ENCODE peak calls at places on chromosomes 1 and 21, in eight cellular contexts. One of them, this sample, is unnamed.

GRCh38 chr1:172089768-172090510 is 248.6 kb downstream of the DNM3 start:
- DNase-seq in PC-3: peak
- DNase-seq in SHP77: no peak
- DNase-seq in NCI-H1092 treated with DMSO at 0.1 percent for 48 hours: peak
- DNase-seq in NCI-H345: no peak
- DNase-seq in GM12878: peak
- DNase-seq in nephron progenitor cell: peak
- DNase-seq in NCI-H446 treated with DMSO at 0.1 percent for 48 hours: no peak
- DNase-seq in this sample: no peak

GRCh38 chr1:76713535-76713934 is 153.7 kb upstream of the ST6GALNAC5 start:
- DNase-seq in PC-3: no peak
- DNase-seq in SHP77: no peak
- DNase-seq in NCI-H1092 treated with DMSO at 0.1 percent for 48 hours: no peak
- DNase-seq in NCI-H345: no peak
- DNase-seq in GM12878: peak
- DNase-seq in nephron progenitor cell: no peak
- DNase-seq in NCI-H446 treated with DMSO at 0.1 percent for 48 hours: no peak
- DNase-seq in this sample: no peak

GRCh38 chr1:17112496-17113236 is 6.6 kb downstream of the PADI2 start:
- DNase-seq in PC-3: no peak
- DNase-seq in SHP77: no peak
- DNase-seq in NCI-H1092 treated with DMSO at 0.1 percent for 48 hours: no peak
- DNase-seq in NCI-H345: no peak
- DNase-seq in GM12878: no peak
- DNase-seq in nephron progenitor cell: no peak
- DNase-seq in NCI-H446 treated with DMSO at 0.1 percent for 48 hours: no peak
- DNase-seq in this sample: no peak

GRCh38 chr1:197862671-197863070 is 39.8 kb upstream of the C1orf53 start:
- DNase-seq in PC-3: peak
- DNase-seq in SHP77: no peak
- DNase-seq in NCI-H1092 treated with DMSO at 0.1 percent for 48 hours: no peak
- DNase-seq in NCI-H345: no peak
- DNase-seq in GM12878: no peak
- DNase-seq in nephron progenitor cell: no peak
- DNase-seq in NCI-H446 treated with DMSO at 0.1 percent for 48 hours: no peak
- DNase-seq in this sample: no peak

GRCh38 chr1:203057831-203058673 is 27.8 kb downstream of the MYOG start:
- DNase-seq in PC-3: no peak
- DNase-seq in SHP77: no peak
- DNase-seq in NCI-H1092 treated with DMSO at 0.1 percent for 48 hours: no peak
- DNase-seq in NCI-H345: no peak
- DNase-seq in GM12878: no peak
- DNase-seq in nephron progenitor cell: no peak
- DNase-seq in NCI-H446 treated with DMSO at 0.1 percent for 48 hours: no peak
- DNase-seq in this sample: no peak

GRCh38 chr21:32599146-32599925 is 12.8 kb downstream of the CFAP298 start:
- DNase-seq in PC-3: no peak
- DNase-seq in SHP77: no peak
- DNase-seq in NCI-H1092 treated with DMSO at 0.1 percent for 48 hours: no peak
- DNase-seq in NCI-H345: peak
- DNase-seq in GM12878: no peak
- DNase-seq in nephron progenitor cell: no peak
- DNase-seq in NCI-H446 treated with DMSO at 0.1 percent for 48 hours: no peak
- DNase-seq in this sample: no peak

GRCh38 chr1:106746448-106747085 is 309.9 kb upstream of the PRMT6 start:
- DNase-seq in PC-3: no peak
- DNase-seq in SHP77: no peak
- DNase-seq in NCI-H1092 treated with DMSO at 0.1 percent for 48 hours: peak
- DNase-seq in NCI-H345: peak
- DNase-seq in GM12878: no peak
- DNase-seq in nephron progenitor cell: no peak
- DNase-seq in NCI-H446 treated with DMSO at 0.1 percent for 48 hours: no peak
- DNase-seq in this sample: peak

GRCh38 chr21:15250384-15250783 is 185.6 kb upstream of the NRIP1 start:
- DNase-seq in PC-3: peak
- DNase-seq in SHP77: no peak
- DNase-seq in NCI-H1092 treated with DMSO at 0.1 percent for 48 hours: no peak
- DNase-seq in NCI-H345: no peak
- DNase-seq in GM12878: no peak
- DNase-seq in nephron progenitor cell: no peak
- DNase-seq in NCI-H446 treated with DMSO at 0.1 percent for 48 hours: no peak
- DNase-seq in this sample: no peak

GRCh38 chr1:228668553-228669400 is 66.5 kb upstream of the RHOU start:
- DNase-seq in PC-3: no peak
- DNase-seq in SHP77: peak
- DNase-seq in NCI-H1092 treated with DMSO at 0.1 percent for 48 hours: peak
- DNase-seq in NCI-H345: no peak
- DNase-seq in GM12878: no peak
- DNase-seq in nephron progenitor cell: no peak
- DNase-seq in NCI-H446 treated with DMSO at 0.1 percent for 48 hours: no peak
- DNase-seq in this sample: no peak

GRCh38 chr1:58773406-58773840 is 10.4 kb downstream of the JUN start:
- DNase-seq in PC-3: peak
- DNase-seq in SHP77: peak
- DNase-seq in NCI-H1092 treated with DMSO at 0.1 percent for 48 hours: peak
- DNase-seq in NCI-H345: peak
- DNase-seq in GM12878: no peak
- DNase-seq in nephron progenitor cell: no peak
- DNase-seq in NCI-H446 treated with DMSO at 0.1 percent for 48 hours: no peak
- DNase-seq in this sample: no peak

GRCh38 chr21:41374867-41375533 is 13.2 kb downstream of the MX2 start:
- DNase-seq in PC-3: no peak
- DNase-seq in SHP77: no peak
- DNase-seq in NCI-H1092 treated with DMSO at 0.1 percent for 48 hours: no peak
- DNase-seq in NCI-H345: no peak
- DNase-seq in GM12878: no peak
- DNase-seq in nephron progenitor cell: no peak
- DNase-seq in NCI-H446 treated with DMSO at 0.1 percent for 48 hours: no peak
- DNase-seq in this sample: no peak

GRCh38 chr1:95232646-95233320 is 1.2 kb upstream of the RWDD3 start:
- DNase-seq in PC-3: peak
- DNase-seq in SHP77: no peak
- DNase-seq in NCI-H1092 treated with DMSO at 0.1 percent for 48 hours: no peak
- DNase-seq in NCI-H345: no peak
- DNase-seq in GM12878: no peak
- DNase-seq in nephron progenitor cell: no peak
- DNase-seq in NCI-H446 treated with DMSO at 0.1 percent for 48 hours: no peak
- DNase-seq in this sample: no peak

GRCh38 chr1:43890815-43891214 is 42.8 kb upstream of the ARTN start:
- DNase-seq in PC-3: peak
- DNase-seq in SHP77: no peak
- DNase-seq in NCI-H1092 treated with DMSO at 0.1 percent for 48 hours: no peak
- DNase-seq in NCI-H345: no peak
- DNase-seq in GM12878: no peak
- DNase-seq in nephron progenitor cell: no peak
- DNase-seq in NCI-H446 treated with DMSO at 0.1 percent for 48 hours: no peak
- DNase-seq in this sample: no peak

GRCh38 chr1:212595787-212596714 is 12.5 kb upstream of the ATF3 start:
- DNase-seq in PC-3: peak
- DNase-seq in SHP77: peak
- DNase-seq in NCI-H1092 treated with DMSO at 0.1 percent for 48 hours: no peak
- DNase-seq in NCI-H345: peak
- DNase-seq in GM12878: peak
- DNase-seq in nephron progenitor cell: no peak
- DNase-seq in NCI-H446 treated with DMSO at 0.1 percent for 48 hours: no peak
- DNase-seq in this sample: no peak

GRCh38 chr21:44720170-44720569 is 8.8 kb upstream of the TSPEAR start:
- DNase-seq in PC-3: no peak
- DNase-seq in SHP77: no peak
- DNase-seq in NCI-H1092 treated with DMSO at 0.1 percent for 48 hours: no peak
- DNase-seq in NCI-H345: no peak
- DNase-seq in GM12878: no peak
- DNase-seq in nephron progenitor cell: no peak
- DNase-seq in NCI-H446 treated with DMSO at 0.1 percent for 48 hours: no peak
- DNase-seq in this sample: no peak

GRCh38 chr1:192488058-192488457 is 87.5 kb upstream of the RGS1 start:
- DNase-seq in PC-3: peak
- DNase-seq in SHP77: no peak
- DNase-seq in NCI-H1092 treated with DMSO at 0.1 percent for 48 hours: no peak
- DNase-seq in NCI-H345: no peak
- DNase-seq in GM12878: no peak
- DNase-seq in nephron progenitor cell: no peak
- DNase-seq in NCI-H446 treated with DMSO at 0.1 percent for 48 hours: no peak
- DNase-seq in this sample: no peak

GRCh38 chr1:2927995-2928732 is 93.1 kb upstream of the ACTRT2 start:
- DNase-seq in PC-3: no peak
- DNase-seq in SHP77: no peak
- DNase-seq in NCI-H1092 treated with DMSO at 0.1 percent for 48 hours: no peak
- DNase-seq in NCI-H345: no peak
- DNase-seq in GM12878: no peak
- DNase-seq in nephron progenitor cell: no peak
- DNase-seq in NCI-H446 treated with DMSO at 0.1 percent for 48 hours: no peak
- DNase-seq in this sample: peak

GRCh38 chr1:159653201-159653600 is 61.2 kb downstream of the CRP start:
- DNase-seq in PC-3: no peak
- DNase-seq in SHP77: no peak
- DNase-seq in NCI-H1092 treated with DMSO at 0.1 percent for 48 hours: no peak
- DNase-seq in NCI-H345: no peak
- DNase-seq in GM12878: no peak
- DNase-seq in nephron progenitor cell: no peak
- DNase-seq in NCI-H446 treated with DMSO at 0.1 percent for 48 hours: no peak
- DNase-seq in this sample: no peak

GRCh38 chr21:28832013-28832714 is 160.5 kb downstream of the LTN1 start:
- DNase-seq in PC-3: peak
- DNase-seq in SHP77: no peak
- DNase-seq in NCI-H1092 treated with DMSO at 0.1 percent for 48 hours: no peak
- DNase-seq in NCI-H345: no peak
- DNase-seq in GM12878: no peak
- DNase-seq in nephron progenitor cell: no peak
- DNase-seq in NCI-H446 treated with DMSO at 0.1 percent for 48 hours: no peak
- DNase-seq in this sample: peak

GRCh38 chr1:89633745-89634625 is 1.1 kb downstream of the LRRC8C start:
- DNase-seq in PC-3: peak
- DNase-seq in SHP77: peak
- DNase-seq in NCI-H1092 treated with DMSO at 0.1 percent for 48 hours: peak
- DNase-seq in NCI-H345: peak
- DNase-seq in GM12878: no peak
- DNase-seq in nephron progenitor cell: peak
- DNase-seq in NCI-H446 treated with DMSO at 0.1 percent for 48 hours: no peak
- DNase-seq in this sample: peak

GRCh38 chr1:43506233-43506632 is 24.4 kb upstream of the PTPRF start:
- DNase-seq in PC-3: peak
- DNase-seq in SHP77: no peak
- DNase-seq in NCI-H1092 treated with DMSO at 0.1 percent for 48 hours: no peak
- DNase-seq in NCI-H345: peak
- DNase-seq in GM12878: no peak
- DNase-seq in nephron progenitor cell: no peak
- DNase-seq in NCI-H446 treated with DMSO at 0.1 percent for 48 hours: no peak
- DNase-seq in this sample: no peak

GRCh38 chr1:86846166-86846647 is 67.7 kb downstream of the SELENOF start:
- DNase-seq in PC-3: peak
- DNase-seq in SHP77: no peak
- DNase-seq in NCI-H1092 treated with DMSO at 0.1 percent for 48 hours: no peak
- DNase-seq in NCI-H345: no peak
- DNase-seq in GM12878: no peak
- DNase-seq in nephron progenitor cell: no peak
- DNase-seq in NCI-H446 treated with DMSO at 0.1 percent for 48 hours: no peak
- DNase-seq in this sample: no peak

GRCh38 chr1:205950280-205950679 is 7.0 kb upstream of the SLC26A9 start:
- DNase-seq in PC-3: peak
- DNase-seq in SHP77: no peak
- DNase-seq in NCI-H1092 treated with DMSO at 0.1 percent for 48 hours: no peak
- DNase-seq in NCI-H345: no peak
- DNase-seq in GM12878: no peak
- DNase-seq in nephron progenitor cell: no peak
- DNase-seq in NCI-H446 treated with DMSO at 0.1 percent for 48 hours: peak
- DNase-seq in this sample: peak

GRCh38 chr1:44926311-44926781 is 60.0 kb downstream of the EIF2B3 start:
- DNase-seq in PC-3: no peak
- DNase-seq in SHP77: no peak
- DNase-seq in NCI-H1092 treated with DMSO at 0.1 percent for 48 hours: no peak
- DNase-seq in NCI-H345: no peak
- DNase-seq in GM12878: no peak
- DNase-seq in nephron progenitor cell: no peak
- DNase-seq in NCI-H446 treated with DMSO at 0.1 percent for 48 hours: no peak
- DNase-seq in this sample: no peak

GRCh38 chr1:50930965-50931737 is 28.9 kb downstream of the FAF1 start:
- DNase-seq in PC-3: no peak
- DNase-seq in SHP77: no peak
- DNase-seq in NCI-H1092 treated with DMSO at 0.1 percent for 48 hours: no peak
- DNase-seq in NCI-H345: no peak
- DNase-seq in GM12878: no peak
- DNase-seq in nephron progenitor cell: no peak
- DNase-seq in NCI-H446 treated with DMSO at 0.1 percent for 48 hours: no peak
- DNase-seq in this sample: no peak

GRCh38 chr1:112251766-112252506 is 144.1 kb upstream of the CTTNBP2NL start:
- DNase-seq in PC-3: peak
- DNase-seq in SHP77: no peak
- DNase-seq in NCI-H1092 treated with DMSO at 0.1 percent for 48 hours: no peak
- DNase-seq in NCI-H345: no peak
- DNase-seq in GM12878: no peak
- DNase-seq in nephron progenitor cell: no peak
- DNase-seq in NCI-H446 treated with DMSO at 0.1 percent for 48 hours: no peak
- DNase-seq in this sample: no peak

GRCh38 chr1:113903496-113904291 is 905 bp downstream of the AP4B1 start:
- DNase-seq in PC-3: peak
- DNase-seq in SHP77: no peak
- DNase-seq in NCI-H1092 treated with DMSO at 0.1 percent for 48 hours: peak
- DNase-seq in NCI-H345: no peak
- DNase-seq in GM12878: peak
- DNase-seq in nephron progenitor cell: no peak
- DNase-seq in NCI-H446 treated with DMSO at 0.1 percent for 48 hours: no peak
- DNase-seq in this sample: no peak

GRCh38 chr1:9183898-9184297 is 50.7 kb upstream of the H6PD start:
- DNase-seq in PC-3: no peak
- DNase-seq in SHP77: no peak
- DNase-seq in NCI-H1092 treated with DMSO at 0.1 percent for 48 hours: no peak
- DNase-seq in NCI-H345: no peak
- DNase-seq in GM12878: no peak
- DNase-seq in nephron progenitor cell: no peak
- DNase-seq in NCI-H446 treated with DMSO at 0.1 percent for 48 hours: no peak
- DNase-seq in this sample: no peak

GRCh38 chr1:2405588-2406295 is 6.6 kb downstream of the PEX10 start:
- DNase-seq in PC-3: no peak
- DNase-seq in SHP77: no peak
- DNase-seq in NCI-H1092 treated with DMSO at 0.1 percent for 48 hours: no peak
- DNase-seq in NCI-H345: no peak
- DNase-seq in GM12878: no peak
- DNase-seq in nephron progenitor cell: no peak
- DNase-seq in NCI-H446 treated with DMSO at 0.1 percent for 48 hours: no peak
- DNase-seq in this sample: no peak

GRCh38 chr1:172180886-172181285 is 239.6 kb upstream of the C1orf105 start:
- DNase-seq in PC-3: no peak
- DNase-seq in SHP77: peak
- DNase-seq in NCI-H1092 treated with DMSO at 0.1 percent for 48 hours: no peak
- DNase-seq in NCI-H345: no peak
- DNase-seq in GM12878: peak
- DNase-seq in nephron progenitor cell: no peak
- DNase-seq in NCI-H446 treated with DMSO at 0.1 percent for 48 hours: no peak
- DNase-seq in this sample: peak

GRCh38 chr1:217747156-217747769 is 116.1 kb downstream of the SPATA17 start:
- DNase-seq in PC-3: peak
- DNase-seq in SHP77: peak
- DNase-seq in NCI-H1092 treated with DMSO at 0.1 percent for 48 hours: peak
- DNase-seq in NCI-H345: peak
- DNase-seq in GM12878: no peak
- DNase-seq in nephron progenitor cell: no peak
- DNase-seq in NCI-H446 treated with DMSO at 0.1 percent for 48 hours: peak
- DNase-seq in this sample: peak

GRCh38 chr1:51313268-51313852 is 17.0 kb downstream of the TTC39A start:
- DNase-seq in PC-3: peak
- DNase-seq in SHP77: no peak
- DNase-seq in NCI-H1092 treated with DMSO at 0.1 percent for 48 hours: no peak
- DNase-seq in NCI-H345: no peak
- DNase-seq in GM12878: no peak
- DNase-seq in nephron progenitor cell: peak
- DNase-seq in NCI-H446 treated with DMSO at 0.1 percent for 48 hours: no peak
- DNase-seq in this sample: no peak